ENCODE peak calls at places on chromosomes 7 and 10, in six cellular contexts. A is hepatocyte, O is psoas muscle, V is neural progenitor cell, S is A549, Y is esophagus muscularis mucosa. R is an unnamed sample.

GRCh38 chr7:118029881-118030422 is 154.0 kb upstream of the LSM8 start:
- DNase-seq in Y (no peak), O (no peak), A (no peak), S (no peak), V (no peak), R (no peak)

GRCh38 chr10:5284311-5285057 is 80.3 kb upstream of the UCN3 start:
- DNase-seq in A (no peak), S (peak), O (no peak), Y (peak), V (no peak), R (no peak)

GRCh38 chr7:43904533-43905208 is 1.7 kb downstream of the URGCP start:
- DNase-seq in Y (no peak), V (no peak), A (no peak), S (no peak), O (no peak), R (peak)

GRCh38 chr10:35961501-35961900 is 319.4 kb upstream of the FZD8 start:
- DNase-seq in V (no peak), A (no peak), O (no peak), S (no peak), Y (no peak), R (no peak)

GRCh38 chr10:119667562-119668328 is 16.6 kb downstream of the BAG3 start:
- DNase-seq in A (peak), O (peak), V (peak), S (peak), Y (no peak), R (no peak)

GRCh38 chr7:114107522-114107921 is 188.7 kb upstream of the PPP1R3A start:
- DNase-seq in A (no peak), V (no peak), S (no peak), Y (no peak), O (no peak), R (no peak)

GRCh38 chr7:151856516-151856915 is 20.4 kb downstream of the PRKAG2 start:
- DNase-seq in O (no peak), V (no peak), S (no peak), A (no peak), Y (no peak), R (no peak)

GRCh38 chr7:101743995-101744360 is 73.4 kb upstream of the CUX1 start:
- DNase-seq in Y (no peak), O (no peak), A (no peak), V (peak), S (no peak), R (peak)

GRCh38 chr7:139441961-139442360 is 41.5 kb downstream of the KLRG2 start:
- DNase-seq in Y (no peak), V (no peak), O (no peak), S (no peak), A (no peak), R (no peak)

GRCh38 chr10:110501142-110501937 is 3.6 kb downstream of the DUSP5 start:
- DNase-seq in Y (no peak), V (peak), A (peak), O (peak), S (peak), R (peak)

GRCh38 chr7:154842608-154843007 is 160.3 kb downstream of the PAXIP1 start:
- DNase-seq in Y (no peak), S (no peak), V (no peak), O (no peak), A (no peak), R (peak)

GRCh38 chr7:88485811-88486210 is 179.1 kb upstream of the STEAP4 start:
- DNase-seq in Y (no peak), V (no peak), S (no peak), A (no peak), O (no peak), R (no peak)

GRCh38 chr7:114264029-114264428 is 150.6 kb upstream of the FOXP2 start:
- DNase-seq in O (no peak), V (no peak), Y (no peak), S (no peak), A (no peak), R (no peak)

GRCh38 chr10:114751856-114752255 is 69.7 kb upstream of the FHIP2A start:
- DNase-seq in O (no peak), A (no peak), Y (no peak), V (no peak), S (no peak), R (no peak)

GRCh38 chr7:16204953-16205352 is 216.4 kb downstream of the CRPPA start:
- DNase-seq in S (no peak), A (no peak), V (peak), O (no peak), Y (no peak), R (no peak)

GRCh38 chr7:460374-461117 is 59.1 kb downstream of the PDGFA start:
- DNase-seq in O (no peak), S (no peak), Y (no peak), A (peak), V (peak), R (no peak)

GRCh38 chr10:44990965-44991364 is 9.8 kb upstream of the ZNF22 start:
- DNase-seq in Y (no peak), S (no peak), O (no peak), A (no peak), V (no peak), R (no peak)

GRCh38 chr10:17375936-17376584 is 78.3 kb downstream of the ST8SIA6 start:
- DNase-seq in O (no peak), V (peak), S (peak), A (no peak), Y (no peak), R (no peak)

GRCh38 chr10:52488606-52489485 is 174.8 kb downstream of the DKK1 start:
- DNase-seq in V (peak), A (peak), O (no peak), Y (no peak), S (peak), R (peak)

GRCh38 chr7:151992375-151992774 is 33.1 kb upstream of the GALNT11 start:
- DNase-seq in V (peak), Y (no peak), S (peak), A (peak), O (peak), R (peak)

GRCh38 chr10:18681971-18682403 is 22.8 kb downstream of the ARL5B start:
- DNase-seq in A (no peak), Y (no peak), V (no peak), O (no peak), S (peak), R (no peak)

GRCh38 chr10:34853357-34853756 is 38.3 kb upstream of the PARD3 start:
- DNase-seq in A (no peak), Y (no peak), O (no peak), V (no peak), S (no peak), R (no peak)

GRCh38 chr10:34850558-34850957 is 35.5 kb upstream of the PARD3 start:
- DNase-seq in S (no peak), V (no peak), O (no peak), A (no peak), Y (no peak), R (no peak)

GRCh38 chr10:34858003-34858402 is 42.9 kb upstream of the PARD3 start:
- DNase-seq in Y (no peak), A (no peak), S (no peak), O (no peak), V (no peak), R (no peak)

GRCh38 chr10:34850036-34850435 is 34.9 kb upstream of the PARD3 start:
- DNase-seq in A (no peak), O (no peak), V (no peak), S (no peak), Y (no peak), R (no peak)

DNA sequence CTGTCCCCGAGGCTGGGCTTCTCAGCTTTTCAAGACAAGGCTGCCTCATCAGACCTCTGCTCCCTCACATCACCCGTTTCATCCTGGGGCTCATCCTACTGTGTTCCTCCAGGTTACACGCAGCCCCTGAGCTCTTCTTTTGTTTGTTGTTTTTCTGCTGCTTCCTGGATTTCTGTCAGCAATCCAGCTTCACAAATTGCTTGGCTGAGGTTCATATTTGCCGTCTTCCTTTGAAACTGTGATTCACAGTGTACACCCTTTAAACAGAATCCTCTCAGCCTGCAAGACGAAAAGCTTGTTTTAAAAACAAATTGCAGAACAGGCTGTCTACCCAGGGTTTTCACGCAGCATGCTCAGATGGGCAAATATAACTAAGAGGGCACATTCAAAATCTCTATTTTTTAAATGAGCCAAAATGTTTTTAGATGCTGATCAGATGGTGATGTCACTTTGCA is 39.1 kb upstream of the PARD3 start:
- DNase-seq in V (no peak), O (no peak), Y (no peak), S (peak), A (peak), R (no peak)
- H3K4me3 ChIP-seq in V (no peak), O (no peak), Y (peak), S (peak), A (no peak), R (no peak)

GRCh38 chr7:90347759-90348158 is 1.2 kb downstream of the GTPBP10 start:
- DNase-seq in O (no peak), S (no peak), Y (no peak), A (no peak), V (no peak), R (no peak)
- H3K4me3 ChIP-seq in O (peak), S (peak), Y (peak), A (peak), V (peak), R (peak)

DNA sequence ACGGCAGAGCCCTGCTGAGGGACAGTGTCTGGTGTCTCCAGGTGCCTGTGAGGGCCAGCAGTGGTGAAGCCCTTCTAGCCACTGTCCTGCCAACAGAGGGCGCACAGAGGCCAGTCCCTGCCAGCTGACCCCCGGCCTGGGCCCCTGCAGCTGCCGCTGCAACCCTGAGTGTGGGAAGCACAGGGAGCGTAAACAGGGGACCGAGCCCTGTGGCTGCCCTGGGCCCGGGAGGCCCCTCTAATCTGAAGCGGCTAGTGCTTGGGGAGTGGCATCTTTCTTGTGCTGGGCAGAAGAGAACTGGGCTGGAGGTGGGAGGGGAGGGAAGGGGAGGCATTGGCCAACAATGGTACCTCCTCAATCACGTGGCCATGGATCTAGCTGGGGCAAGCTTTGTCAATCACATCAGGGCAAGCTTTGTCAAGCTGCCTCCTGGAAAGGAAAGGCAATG is 34.6 kb downstream of the TRIM8 start:
- DNase-seq in A (peak), V (peak), S (peak), O (peak), Y (no peak), R (peak)
- H3K4me3 ChIP-seq in A (no peak), V (peak), S (no peak), O (peak), Y (no peak), R (no peak)

GRCh38 chr7:17934612-17935247 is 5.6 kb downstream of the SNX13 start:
- DNase-seq in V (no peak), Y (no peak), O (no peak), A (no peak), S (no peak), R (no peak)
- H3K4me3 ChIP-seq in V (no peak), Y (no peak), O (no peak), A (no peak), S (no peak), R (no peak)

GRCh38 chr10:20623561-20623960 is 273.6 kb downstream of the NEBL start:
- DNase-seq in A (no peak), O (no peak), Y (no peak), S (no peak), V (no peak), R (no peak)
- H3K4me3 ChIP-seq in A (no peak), O (no peak), Y (no peak), S (no peak), V (no peak), R (no peak)

DNA sequence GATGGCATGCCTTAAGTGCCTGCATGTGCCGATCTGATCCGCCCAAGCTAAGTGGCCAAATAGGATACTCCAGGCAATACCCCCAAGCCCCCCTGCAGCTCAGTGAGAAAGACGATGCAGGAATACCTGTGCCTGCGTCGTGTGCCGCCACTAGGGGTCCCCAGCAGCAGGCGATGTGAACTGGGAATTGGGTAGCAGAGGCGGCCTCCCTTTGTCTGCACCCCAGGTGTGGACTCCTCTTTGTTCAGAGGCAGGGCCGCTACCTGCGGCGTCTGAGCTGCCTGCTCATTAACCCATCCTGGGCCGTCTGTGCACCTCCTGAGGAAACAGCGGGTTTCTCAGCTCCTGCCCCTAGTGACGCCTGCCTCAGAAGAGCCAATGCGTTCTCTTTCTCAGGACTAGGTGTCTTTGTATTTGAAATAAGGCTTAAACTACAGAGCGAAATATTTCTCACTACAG is 4.8 kb upstream of the CHN2 start:
- DNase-seq in Y (peak), S (peak), V (peak), A (peak), O (peak), R (peak)
- H3K4me3 ChIP-seq in Y (no peak), S (no peak), V (peak), A (no peak), O (no peak), R (no peak)

GRCh38 chr10:59360605-59361515 is 1.5 kb downstream of the FAM13C start:
- DNase-seq in V (peak), O (no peak), S (no peak), A (no peak), Y (no peak), R (no peak)

GRCh38 chr10:59362991-59363390 is 642 bp upstream of the FAM13C start:
- DNase-seq in A (peak), O (peak), Y (peak), S (peak), V (peak), R (peak)

GRCh38 chr10:59363446-59363958 is 1.2 kb upstream of the FAM13C start:
- DNase-seq in Y (no peak), S (no peak), O (no peak), V (no peak), A (no peak), R (no peak)

GRCh38 chr10:59361659-59362183 is 628 bp downstream of the FAM13C start:
- DNase-seq in A (peak), Y (no peak), V (no peak), S (no peak), O (no peak), R (peak)

DNA sequence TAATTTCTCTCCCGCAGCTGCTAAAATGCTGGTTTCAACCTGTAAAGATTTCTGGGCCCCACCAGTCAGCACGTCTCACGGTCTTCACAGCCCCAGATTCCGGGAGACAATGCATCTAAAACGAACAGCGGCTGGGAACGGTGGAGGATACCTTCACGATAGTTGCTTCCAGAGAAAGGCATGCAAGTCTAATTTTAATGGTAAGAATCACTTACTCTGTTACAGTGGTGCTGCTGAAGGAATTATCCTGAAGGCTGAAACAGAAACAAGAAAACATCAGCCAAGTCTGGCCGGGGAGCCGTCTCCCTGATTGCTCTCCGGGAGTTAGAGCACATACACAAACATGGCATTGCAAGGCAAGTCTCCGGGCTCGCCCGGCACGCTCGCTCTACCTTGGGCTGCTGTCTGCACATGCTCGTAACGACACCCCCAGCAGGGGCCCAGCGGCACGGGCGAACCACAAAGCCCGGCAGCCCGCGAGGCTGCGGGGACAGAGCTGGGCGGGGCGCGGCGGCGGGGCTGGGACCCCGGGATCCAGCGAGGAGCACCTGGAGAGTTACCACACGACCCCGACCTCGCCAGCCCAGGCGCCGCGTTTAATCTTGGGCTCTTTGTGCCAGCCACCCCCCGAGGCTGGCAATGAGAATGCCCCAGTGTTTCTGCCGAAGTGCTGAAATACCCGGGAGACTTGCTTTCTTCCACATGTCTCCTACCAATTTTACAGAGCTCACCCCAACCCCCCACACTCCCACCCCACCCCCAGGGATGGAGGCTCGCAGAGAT is at the start of gene FAM13C:
- DNase-seq in O (peak), S (peak), V (peak), Y (peak), A (peak), R (peak)
- H3K4me3 ChIP-seq in O (peak), S (peak), V (peak), Y (peak), A (peak), R (peak)

DNA sequence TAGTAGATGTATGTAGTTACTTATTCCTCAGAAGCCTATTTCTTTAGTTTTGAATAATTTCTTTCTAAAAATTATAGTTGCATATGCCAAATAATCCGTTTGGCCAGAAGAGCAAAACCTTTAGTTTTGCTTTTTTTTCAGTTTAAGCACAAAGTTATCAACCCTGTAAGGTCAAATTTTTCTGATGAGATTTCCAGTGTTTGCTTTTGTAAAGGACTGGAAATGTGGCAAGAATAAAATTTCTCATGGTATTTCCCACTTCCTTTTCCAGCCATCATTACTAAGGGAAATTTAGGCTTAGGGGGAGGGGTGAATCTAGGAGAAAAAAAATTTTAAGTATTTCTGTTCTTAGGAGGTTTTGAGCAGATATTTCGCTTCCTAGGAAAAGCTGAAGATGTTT is 7.6 kb downstream of the CALD1 start:
- DNase-seq in S (no peak), A (no peak), Y (no peak), O (no peak), V (no peak), R (no peak)
- H3K4me3 ChIP-seq in S (no peak), A (no peak), Y (peak), O (no peak), V (no peak), R (no peak)

R was measured in small intestine.